ENCODE peak calls at places on chromosomes 2 and 18, in five cellular contexts. X is endothelial cell of umbilical vein, M is transverse colon, P is esophagus muscularis mucosa, N is stomach. O is an unnamed sample.

GRCh38 chr2:191311627-191312026 is 66.4 kb downstream of the MYO1B start:
- DNase-seq in N (no peak), P (no peak), X (peak), M (no peak), O (no peak)

GRCh38 chr2:196260546-196260945 is 89.2 kb upstream of the STK17B start:
- DNase-seq in X (no peak), M (no peak), P (no peak), N (no peak), O (no peak)

GRCh38 chr2:7619203-7619602 is 702.0 kb downstream of the RNF144A start:
- DNase-seq in M (no peak), N (no peak), P (no peak), X (no peak), O (no peak)

GRCh38 chr2:165408191-165408590 is 61.3 kb upstream of the CSRNP3 start:
- DNase-seq in X (peak), N (no peak), P (no peak), M (peak), O (no peak)

GRCh38 chr18:36534154-36534688 is 236.7 kb downstream of the FHOD3 start:
- DNase-seq in M (no peak), N (no peak), P (peak), X (no peak), O (no peak)

GRCh38 chr18:78992041-78992735 is 12.6 kb downstream of the SALL3 start:
- DNase-seq in N (no peak), P (no peak), M (no peak), X (no peak), O (no peak)

GRCh38 chr2:24021122-24021998 is 11.5 kb downstream of the MFSD2B start:
- DNase-seq in N (peak), X (no peak), P (no peak), M (peak), O (peak)

GRCh38 chr2:110149330-110150220 is 34.0 kb upstream of the MALL start:
- DNase-seq in X (peak), P (no peak), M (no peak), N (no peak), O (no peak)

GRCh38 chr2:41837610-41838009 is 210.2 kb upstream of the PKDCC start:
- DNase-seq in X (no peak), P (no peak), M (no peak), N (no peak), O (no peak)

GRCh38 chr2:41836944-41837343 is 210.9 kb upstream of the PKDCC start:
- DNase-seq in N (peak), P (no peak), M (peak), X (peak), O (no peak)

GRCh38 chr2:41840702-41841551 is 206.9 kb upstream of the PKDCC start:
- DNase-seq in M (peak), X (peak), P (peak), N (peak), O (peak)
- TF ChIP-seq POLR2A in M (peak), X (peak), P (no peak), N (no peak), O (peak)

DNA sequence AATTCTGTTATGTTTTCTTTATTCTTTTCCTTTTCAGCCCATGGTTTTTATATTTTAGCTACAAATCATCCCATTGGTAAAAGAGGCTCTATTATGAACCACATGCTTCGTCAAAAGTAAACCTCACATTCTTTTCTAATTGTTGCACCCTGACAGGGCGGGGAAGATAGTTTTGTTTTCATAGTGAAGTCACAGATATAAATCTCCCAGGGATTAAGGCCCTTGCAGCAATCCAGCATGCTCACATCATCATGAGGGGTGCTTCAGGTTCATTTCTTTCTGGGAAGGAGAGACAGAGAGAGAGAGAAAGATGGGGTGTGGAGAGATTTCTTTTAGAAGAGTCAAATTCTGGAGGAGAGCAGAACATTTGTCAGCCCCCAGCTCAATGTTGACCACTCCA is 124.5 kb upstream of the CDC42EP3 start:
- DNase-seq in P (no peak), X (no peak), N (no peak), M (no peak), O (no peak)
- TF ChIP-seq POLR2AphosphoS5 in P (no peak), X (no peak), N (no peak), M (no peak), O (no peak)

DNA sequence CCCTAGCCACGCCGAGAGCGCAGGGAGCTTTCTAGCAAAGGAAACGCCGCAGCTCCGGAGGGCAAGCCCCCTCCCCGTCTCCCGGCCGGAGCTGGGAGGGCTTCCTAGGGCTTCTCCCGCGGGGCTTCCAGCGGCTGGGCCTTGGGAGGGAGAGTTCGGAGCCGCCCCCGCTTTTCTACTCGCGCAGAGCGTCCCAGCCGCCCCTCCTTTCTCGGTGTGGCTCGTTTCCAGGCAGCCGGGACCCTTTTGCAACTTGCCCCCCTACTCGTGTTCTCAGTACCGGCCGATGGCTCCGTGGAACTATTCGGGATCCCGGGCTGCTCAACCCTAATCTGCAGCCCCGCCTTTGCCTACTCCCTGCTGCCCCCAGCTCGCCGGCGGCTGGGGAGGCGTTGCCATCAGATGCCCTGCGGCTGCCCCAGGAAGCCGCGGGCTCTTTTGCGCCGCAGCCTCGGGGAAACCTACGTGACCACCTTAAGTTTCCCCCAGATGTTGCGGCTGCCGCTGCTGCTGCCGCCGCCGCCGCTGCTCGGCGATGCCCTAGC is 1.5 kb upstream of the NR4A2 start:
- DNase-seq in X (peak), N (peak), M (peak), P (no peak), O (peak)
- TF ChIP-seq POLR2A in X (no peak), N (no peak), M (peak), P (no peak), O (peak)

GRCh38 chr18:74995404-74995737 is 213.6 kb downstream of the PTGR3 start:
- DNase-seq in P (no peak), N (no peak), M (no peak), X (no peak), O (no peak)

GRCh38 chr18:74996055-74996454 is 212.9 kb downstream of the PTGR3 start:
- DNase-seq in M (no peak), N (no peak), X (no peak), P (no peak), O (no peak)

GRCh38 chr18:74994502-74995403 is 214.2 kb downstream of the PTGR3 start:
- DNase-seq in P (no peak), N (no peak), M (peak), X (peak), O (no peak)

GRCh38 chr18:74989134-74989533 is 219.8 kb downstream of the PTGR3 start:
- DNase-seq in N (no peak), P (no peak), M (no peak), X (no peak), O (no peak)

GRCh38 chr18:74990563-74991081 is 218.3 kb downstream of the PTGR3 start:
- DNase-seq in X (peak), N (no peak), M (no peak), P (no peak), O (no peak)
- TF ChIP-seq POLR2AphosphoS5 in X (no peak), N (no peak), M (no peak), P (no peak), O (no peak)

DNA sequence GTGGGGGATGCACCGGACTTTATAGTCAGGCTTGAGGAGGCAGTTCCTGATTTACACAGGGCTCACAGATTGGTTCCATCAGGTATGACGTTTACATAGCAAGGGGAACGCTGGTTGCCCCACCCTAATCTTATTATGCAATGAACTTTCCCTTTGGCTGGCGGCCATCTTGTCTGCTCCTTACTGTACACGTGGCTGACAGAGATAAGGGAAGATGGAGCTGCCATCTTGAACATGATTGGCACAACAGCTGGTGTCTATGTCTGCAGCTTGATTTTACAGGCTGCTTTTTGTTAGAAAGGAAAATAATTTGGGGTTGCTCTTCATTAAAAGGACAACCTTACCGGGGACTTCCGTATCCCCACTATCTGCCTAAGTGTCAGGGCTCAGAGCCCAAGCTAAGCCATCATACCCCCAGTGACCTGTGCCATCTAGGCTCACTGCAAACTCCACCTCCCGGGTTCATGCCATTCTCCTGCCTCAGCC is 33.5 kb upstream of the ATG16L1 start:
- DNase-seq in P (no peak), X (no peak), N (peak), M (no peak), O (no peak)
- TF ChIP-seq POLR2A in P (no peak), X (no peak), N (no peak), M (no peak), O (no peak)

GRCh38 chr2:46303822-46304221 is 6.6 kb downstream of the EPAS1 start:
- DNase-seq in P (no peak), M (no peak), X (peak), N (no peak), O (no peak)
- TF ChIP-seq POLR2AphosphoS5 in P (no peak), M (no peak), X (no peak), N (no peak), O (no peak)

GRCh38 chr18:63070750-63071502 is 248.6 kb downstream of the BCL2 start:
- DNase-seq in M (no peak), P (peak), N (no peak), X (no peak), O (no peak)

GRCh38 chr18:63071566-63072175 is 247.9 kb downstream of the BCL2 start:
- DNase-seq in M (no peak), N (no peak), P (peak), X (no peak), O (no peak)

GRCh38 chr18:63073481-63073880 is 246.1 kb downstream of the BCL2 start:
- DNase-seq in M (no peak), P (no peak), X (no peak), N (no peak), O (no peak)

GRCh38 chr18:63078471-63078870 is 241.1 kb downstream of the BCL2 start:
- DNase-seq in N (no peak), M (no peak), X (no peak), P (no peak), O (no peak)

GRCh38 chr18:63074987-63075404 is 244.6 kb downstream of the BCL2 start:
- DNase-seq in X (peak), N (peak), M (peak), P (peak), O (peak)
- TF ChIP-seq POLR2A in X (no peak), N (no peak), M (peak), P (no peak), O (no peak)

DNA sequence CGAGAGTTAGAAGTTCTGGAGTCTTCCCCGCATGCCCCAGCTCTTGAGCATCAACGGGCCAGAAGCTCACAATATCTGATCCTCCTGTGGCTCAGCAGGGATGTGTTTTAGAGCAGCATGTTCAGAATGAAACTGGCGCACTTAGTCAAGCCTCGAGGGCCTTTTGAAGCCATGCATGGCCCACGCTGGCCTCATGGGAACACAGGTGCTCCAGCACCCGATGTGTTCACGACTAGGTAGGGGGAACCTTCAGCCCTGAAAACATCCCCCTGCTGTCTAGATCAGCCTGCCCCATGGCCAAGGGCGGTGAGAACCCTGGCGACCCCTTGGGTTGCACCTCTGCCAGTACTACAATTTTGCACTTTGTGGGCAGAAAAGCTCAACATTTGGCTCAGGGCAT is 32.8 kb downstream of the MSH6 start:
- DNase-seq in X (no peak), P (no peak), M (no peak), N (no peak), O (no peak)
- TF ChIP-seq POLR2AphosphoS5 in X (no peak), P (no peak), M (no peak), N (no peak), O (no peak)

DNA sequence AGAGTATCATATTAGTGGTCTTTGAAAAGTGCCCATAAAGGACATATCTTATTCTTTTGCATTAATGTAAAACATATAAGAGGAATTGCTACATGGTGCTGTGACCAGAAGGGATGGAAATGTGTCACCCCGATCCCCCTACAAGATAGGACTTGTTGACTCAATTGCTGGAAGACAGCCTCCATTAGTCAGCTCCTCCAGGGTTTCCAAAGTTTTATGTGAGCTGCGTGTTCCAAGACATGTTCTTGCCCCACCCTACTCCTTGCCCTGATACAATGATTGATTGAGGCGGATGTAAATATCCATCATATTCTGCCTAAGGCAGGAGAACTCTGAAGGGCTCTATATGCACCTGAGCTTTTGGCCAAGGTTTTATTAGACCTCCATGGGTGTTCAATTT is 541.0 kb upstream of the ZEB2 start:
- DNase-seq in P (no peak), M (no peak), N (no peak), X (no peak), O (no peak)
- TF ChIP-seq POLR2A in P (no peak), M (no peak), N (no peak), X (no peak), O (no peak)

O was measured in spleen.